ENCODE peak calls at places on chromosome 19, in six cellular contexts. V, L, H, O, X and T are unnamed samples.

GRCh38 chr19:11142528-11143171 is 12.9 kb downstream of the SPC24 start:
- DNase-seq in X (no peak), O (no peak), V (peak; percentile 93), H (peak; percentile 40), L (peak; percentile 91), T (no peak)

GRCh38 chr19:55284405-55285058 is 735 bp downstream of the BRSK1 start:
- DNase-seq in X (no peak), L (no peak), H (no peak), O (no peak), V (no peak), T (no peak)

GRCh38 chr19:55370305-55370988 is at the start of gene IL11:
- DNase-seq in X (no peak), H (no peak), O (no peak), V (no peak), L (no peak), T (no peak)

GRCh38 chr19:46611791-46612190 is 10.7 kb downstream of the CALM3 start:
- DNase-seq in H (no peak), X (no peak), L (no peak), O (no peak), V (no peak), T (no peak)

GRCh38 chr19:55080915-55081772 is 5.5 kb downstream of the EPS8L1 start:
- DNase-seq in O (peak; percentile 92), H (peak; percentile 90), L (peak; percentile 90), X (no peak), V (peak; percentile 69), T (peak; percentile 81)

GRCh38 chr19:19406878-19407639 is 1.6 kb downstream of the GATAD2A start:
- DNase-seq in V (no peak), X (no peak), O (no peak), L (no peak), H (peak; percentile 96), T (peak; percentile 47)

GRCh38 chr19:1082165-1082927 is 12.8 kb downstream of the POLR2E start:
- DNase-seq in O (peak; percentile 95), X (no peak), V (no peak), L (peak; percentile 89), H (peak; percentile 96), T (peak; percentile 85)

GRCh38 chr19:48490980-48491792 is 20.4 kb downstream of the LMTK3 start:
- DNase-seq in L (no peak), H (peak; percentile 61), X (no peak), O (no peak), V (no peak), T (no peak)

GRCh38 chr19:28569132-28570114 is 643.5 kb downstream of the UQCRFS1 start:
- DNase-seq in L (no peak), H (no peak), O (no peak), V (no peak), X (no peak), T (no peak)

GRCh38 chr19:48842744-48843162 is 6.5 kb upstream of the HSD17B14 start:
- DNase-seq in L (no peak), H (peak; percentile 49), X (no peak), O (no peak), V (no peak), T (peak; percentile 40)

GRCh38 chr19:2484178-2484937 is 8.4 kb downstream of the GADD45B start:
- DNase-seq in V (no peak), L (no peak), O (no peak), X (no peak), H (no peak), T (no peak)

GRCh38 chr19:33832633-33833032 is 36.0 kb downstream of the KCTD15 start:
- DNase-seq in V (no peak), X (no peak), L (no peak), O (no peak), H (no peak), T (no peak)

GRCh38 chr19:42309686-42310085 is 3.4 kb upstream of the TMEM145 start:
- DNase-seq in V (no peak), O (no peak), L (no peak), H (no peak), X (no peak), T (no peak)

GRCh38 chr19:29560313-29561075 is 34.7 kb downstream of the VSTM2B start:
- DNase-seq in L (no peak), V (no peak), X (no peak), H (no peak), O (no peak), T (no peak)

GRCh38 chr19:33462112-33462726 is 59.4 kb downstream of the PEPD start:
- DNase-seq in L (no peak), O (no peak), X (no peak), V (no peak), H (no peak), T (no peak)

GRCh38 chr19:56808717-56809392 is 31.7 kb downstream of the PEG3 start:
- DNase-seq in X (no peak), H (no peak), L (no peak), O (no peak), V (no peak), T (no peak)

GRCh38 chr19:42407085-42407815 is 17.2 kb upstream of the CNFN start:
- DNase-seq in O (no peak), L (no peak), H (no peak), V (no peak), X (no peak), T (no peak)

GRCh38 chr19:38331728-38332127 is 3.9 kb upstream of the CATSPERG start:
- DNase-seq in H (no peak), L (no peak), V (no peak), O (no peak), X (no peak), T (no peak)

GRCh38 chr19:10270180-10270615 is 722 bp upstream of the ICAM1 start:
- DNase-seq in V (peak; percentile 69), L (peak; percentile 89), O (no peak), X (no peak), H (peak; percentile 44), T (peak; percentile 60)

GRCh38 chr19:4372630-4373367 is 27.5 kb downstream of the SH3GL1 start:
- DNase-seq in L (peak; percentile 60), O (no peak), H (no peak), X (no peak), V (peak; percentile 22), T (no peak)

GRCh38 chr19:31718041-31718440 is 368.8 kb upstream of the TSHZ3 start:
- DNase-seq in V (no peak), O (no peak), X (no peak), L (no peak), H (no peak), T (no peak)

GRCh38 chr19:16067205-16067938 is 8.9 kb upstream of the TPM4 start:
- DNase-seq in H (peak; percentile 37), V (peak; percentile 40), X (no peak), L (peak; percentile 86), O (no peak), T (no peak)

GRCh38 chr19:46031781-46032596 is 8.8 kb downstream of the IGFL4 start:
- DNase-seq in V (no peak), L (no peak), O (no peak), X (no peak), H (no peak), T (no peak)

GRCh38 chr19:5686326-5686646 is 3.8 kb upstream of the RPL36 start:
- DNase-seq in H (no peak), V (no peak), L (peak; percentile 88), O (no peak), X (no peak), T (no peak)
- H3K27ac ChIP-seq in H (peak overlapping the region; percentile 72), V (peak overlapping the region; percentile 91), L (no peak overlapping the region), O (no peak overlapping the region), X (no peak overlapping the region), T (peak overlapping the region; percentile 73)

GRCh38 chr19:35117017-35117570 is 1.5 kb downstream of the FXYD3 start:
- DNase-seq in X (no peak), O (no peak), V (no peak), L (no peak), H (no peak), T (no peak)
- H3K4me3 ChIP-seq in X (no peak overlapping the region), O (no peak overlapping the region), V (no peak overlapping the region), L (peak overlapping the region; percentile 57), H (peak overlapping the region; percentile 41), T (no peak overlapping the region)

GRCh38 chr19:50721441-50722137 is 1.6 kb upstream of the CLEC11A start:
- DNase-seq in X (no peak), H (no peak), L (no peak), O (no peak), V (peak; percentile 35), T (no peak)
- H3K27ac ChIP-seq in X (no peak overlapping the region), H (no peak overlapping the region), L (no peak overlapping the region), O (no peak overlapping the region), V (no peak overlapping the region), T (no peak overlapping the region)

GRCh38 chr19:13023666-13024065 is 28.4 kb downstream of the NFIX start:
- DNase-seq in O (no peak), V (no peak), L (no peak), H (no peak), X (no peak), T (no peak)
- H3K4me3 ChIP-seq in O (no peak overlapping the region), V (peak overlapping the region; percentile 64), L (peak overlapping the region; percentile 55), H (peak overlapping the region; percentile 44), X (no peak overlapping the region), T (no peak overlapping the region)